ENCODE peak calls at places on chromosome 1, in nine cellular contexts. T is endothelial cell of umbilical vein, J is uterus, U is vagina, Z is sigmoid colon, B is body of pancreas, S is suprapubic skin, G is stomach, P is A549. I is an unnamed sample.

GRCh38 chr1:154014154-154014910 is 23.8 kb downstream of the RPS27 start:
- DNase-seq in T (no peak), J (no peak), U (no peak), Z (no peak), B (no peak), S (no peak), G (no peak), P (no peak), I (no peak)

GRCh38 chr1:45306319-45306718 is 20.4 kb upstream of the HPDL start:
- DNase-seq in T (peak; percentile 25), J (no peak), U (peak; percentile 29), Z (no peak), B (no peak), S (no peak), G (no peak), P (no peak), I (no peak)

GRCh38 chr1:167206166-167206835 is 14.4 kb upstream of the POU2F1 start:
- DNase-seq in T (no peak), J (no peak), U (no peak), Z (no peak), B (no peak), S (no peak), G (no peak), P (no peak), I (no peak)

GRCh38 chr1:30881266-30882181 is 27.0 kb downstream of the SDC3 start:
- DNase-seq in T (no peak), J (no peak), U (no peak), Z (no peak), B (no peak), S (no peak), G (no peak), P (no peak), I (peak; percentile 90)

GRCh38 chr1:210709694-210710093 is 381.0 kb downstream of the HHAT start:
- DNase-seq in T (no peak), J (no peak), U (no peak), Z (no peak), B (no peak), S (no peak), G (no peak), P (no peak), I (no peak)

GRCh38 chr1:100924212-100924611 is 28.3 kb downstream of the SLC30A7 start:
- DNase-seq in T (peak; percentile 49), J (no peak), U (no peak), Z (no peak), B (no peak), S (no peak), G (no peak), P (no peak), I (no peak)

GRCh38 chr1:204429746-204430145 is 18.1 kb upstream of the PPP1R15B start:
- DNase-seq in T (no peak), J (no peak), U (no peak), Z (peak; percentile 53), B (no peak), S (no peak), G (peak; percentile 15), P (no peak), I (no peak)

GRCh38 chr1:212218911-212219310 is 66.3 kb upstream of the PPP2R5A start:
- DNase-seq in T (no peak), J (no peak), U (no peak), Z (no peak), B (no peak), S (no peak), G (no peak), P (no peak), I (no peak)

GRCh38 chr1:46289976-46290375 is 13.4 kb downstream of the LRRC41 start:
- DNase-seq in T (no peak), J (no peak), U (no peak), Z (no peak), B (no peak), S (no peak), G (no peak), P (no peak), I (no peak)

GRCh38 chr1:80113168-80114038 is 1106.9 kb upstream of the ADGRL4 start:
- DNase-seq in T (no peak), J (no peak), U (no peak), Z (no peak), B (no peak), S (no peak), G (no peak), P (no peak), I (no peak)

GRCh38 chr1:41394918-41395598 is 33.8 kb downstream of the FOXO6 start:
- DNase-seq in T (no peak), J (no peak), U (no peak), Z (peak; percentile 45), B (no peak), S (no peak), G (no peak), P (no peak), I (no peak)

GRCh38 chr1:183180634-183181056 is 5.4 kb upstream of the LAMC2 start:
- DNase-seq in T (peak; percentile 86), J (peak; percentile 29), U (no peak), Z (no peak), B (peak; percentile 43), S (no peak), G (no peak), P (peak; percentile 95), I (no peak)

GRCh38 chr1:208520700-208521099 is 276.5 kb upstream of the PLXNA2 start:
- DNase-seq in T (no peak), J (no peak), U (peak; percentile 10), Z (no peak), B (no peak), S (no peak), G (no peak), P (no peak), I (no peak)

GRCh38 chr1:17137441-17137840 is 18.2 kb upstream of the PADI2 start:
- DNase-seq in T (no peak), J (no peak), U (no peak), Z (no peak), B (no peak), S (no peak), G (no peak), P (no peak), I (no peak)

GRCh38 chr1:31831397-31832378 is 15.9 kb upstream of the SPOCD1 start:
- DNase-seq in T (no peak), J (no peak), U (peak; percentile 67), Z (no peak), B (no peak), S (no peak), G (no peak), P (no peak), I (no peak)

GRCh38 chr1:205748398-205749093 is 1.4 kb downstream of the NUCKS1 start:
- DNase-seq in T (no peak), J (peak; percentile 46), U (no peak), Z (no peak), B (peak; percentile 17), S (no peak), G (no peak), P (peak; percentile 38), I (no peak)
- TF ChIP-seq POLR2A in T (no peak), J (no peak), U (no peak), Z (no peak), B (no peak), S (no peak), G (no peak), P (no peak), I (no peak)

GRCh38 chr1:9233241-9233941 is 1.2 kb upstream of the H6PD start:
- DNase-seq in T (peak; percentile 17), J (peak; percentile 91), U (peak; percentile 98), Z (peak; percentile 95), B (peak; percentile 86), S (peak; percentile 95), G (peak; percentile 70), P (no peak), I (peak; percentile 91)

GRCh38 chr1:9235560-9235959 is 986 bp downstream of the H6PD start:
- DNase-seq in T (no peak), J (no peak), U (no peak), Z (no peak), B (no peak), S (no peak), G (no peak), P (no peak), I (no peak)

GRCh38 chr1:9235123-9235513 is 544 bp downstream of the H6PD start:
- DNase-seq in T (peak; percentile 48), J (no peak), U (no peak), Z (no peak), B (peak; percentile 50), S (no peak), G (peak; percentile 39), P (peak; percentile 42), I (no peak)

GRCh38 chr1:9234223-9235122 is at the start of gene H6PD:
- DNase-seq in T (peak; percentile 74), J (peak; percentile 82), U (no peak), Z (peak; percentile 92), B (peak; percentile 86), S (peak; percentile 92), G (peak; percentile 88), P (peak; percentile 78), I (peak; percentile 97)

GRCh38 chr1:9233942-9234222 is 692 bp upstream of the H6PD start:
- DNase-seq in T (no peak), J (no peak), U (no peak), Z (no peak), B (no peak), S (no peak), G (no peak), P (no peak), I (no peak)
- H3K4me3 ChIP-seq in T (peak overlapping the region; percentile 43), J (no peak overlapping the region), U (peak overlapping the region; percentile 65), Z (peak overlapping the region; percentile 69), B (no peak overlapping the region), S (peak overlapping the region; percentile 52), G (peak overlapping the region; percentile 48), P (peak overlapping the region; percentile 93), I (peak overlapping the region; percentile 76)

GRCh38 chr1:93668121-93668520 is 13.5 kb downstream of the BCAR3 start:
- DNase-seq in T (no peak), J (no peak), U (no peak), Z (no peak), B (no peak), S (no peak), G (no peak), P (no peak), I (no peak)
- H3K27ac ChIP-seq in T (peak overlapping the region; percentile 92), J (no peak overlapping the region), U (no peak overlapping the region), Z (no peak overlapping the region), B (no peak overlapping the region), S (no peak overlapping the region), G (peak overlapping the region; percentile 81), P (peak overlapping the region; percentile 94), I (no peak overlapping the region)

GRCh38 chr1:68338107-68338506 is 105.8 kb upstream of the WLS start:
- DNase-seq in T (no peak), J (no peak), U (no peak), Z (no peak), B (no peak), S (no peak), G (no peak), P (no peak), I (no peak)

GRCh38 chr1:68344208-68344607 is 105.5 kb downstream of the RPE65 start:
- DNase-seq in T (no peak), J (no peak), U (no peak), Z (no peak), B (no peak), S (no peak), G (no peak), P (no peak), I (no peak)

GRCh38 chr1:68340951-68341350 is 108.6 kb upstream of the WLS start:
- DNase-seq in T (no peak), J (no peak), U (no peak), Z (no peak), B (no peak), S (no peak), G (no peak), P (no peak), I (no peak)

DNA sequence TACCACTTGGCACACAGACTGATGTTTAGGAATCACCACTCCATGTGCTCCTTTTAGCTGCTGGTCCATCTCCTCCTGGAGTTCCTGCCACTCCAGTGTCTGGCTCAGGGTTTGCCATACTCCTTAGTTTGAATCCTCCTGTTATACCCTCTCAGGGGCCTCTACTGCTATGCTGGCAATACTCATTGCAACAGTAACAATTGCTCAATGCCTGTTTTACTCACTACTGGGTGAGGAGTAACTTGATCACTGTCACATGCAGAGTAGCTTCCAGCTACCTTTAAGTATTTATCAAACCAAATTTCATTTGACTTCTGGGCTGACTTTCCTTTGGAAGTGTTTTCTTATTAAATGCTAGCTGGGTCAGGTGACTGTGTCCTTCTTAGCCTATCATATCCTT is 107.2 kb upstream of the WLS start:
- DNase-seq in T (no peak), J (no peak), U (no peak), Z (no peak), B (no peak), S (no peak), G (no peak), P (no peak), I (no peak)
- TF ChIP-seq POLR2A in T (no peak), J (no peak), U (no peak), Z (no peak), B (no peak), S (no peak), G (no peak), P (no peak), I (no peak)

I was measured in spleen.